ENCODE peak calls at places on chromosomes 6 and 20, in seven cellular contexts. One of them, this sample, is unnamed.
A peak's percentile ranks its signal among the peaks of the same experiment; 100 is the strongest.

GRCh38 chr6:129749749-129750120 is 39.8 kb upstream of the ARHGAP18 start:
- DNase-seq in WTC11: no peak
- DNase-seq in neural progenitor cell: no peak
- DNase-seq in endothelial cell of umbilical vein: peak; percentile 84
- DNase-seq in psoas muscle: no peak
- DNase-seq in sigmoid colon: no peak
- DNase-seq in HepG2: no peak
- DNase-seq in this sample: no peak

GRCh38 chr6:97813881-97814280 is 530.9 kb upstream of the MMS22L start:
- DNase-seq in WTC11: peak; percentile 12
- DNase-seq in neural progenitor cell: peak; percentile 6
- DNase-seq in HepG2: no peak
- DNase-seq in psoas muscle: no peak
- DNase-seq in sigmoid colon: no peak
- DNase-seq in endothelial cell of umbilical vein: no peak
- DNase-seq in this sample: no peak

GRCh38 chr6:170128346-170128745 is 162.5 kb downstream of the DLL1 start:
- DNase-seq in WTC11: no peak
- DNase-seq in sigmoid colon: peak; percentile 14
- DNase-seq in HepG2: no peak
- DNase-seq in neural progenitor cell: no peak
- DNase-seq in endothelial cell of umbilical vein: no peak
- DNase-seq in psoas muscle: no peak
- DNase-seq in this sample: peak; percentile 46

GRCh38 chr6:148494226-148494625 is 151.6 kb downstream of the SASH1 start:
- DNase-seq in WTC11: no peak
- DNase-seq in neural progenitor cell: no peak
- DNase-seq in endothelial cell of umbilical vein: no peak
- DNase-seq in HepG2: no peak
- DNase-seq in sigmoid colon: no peak
- DNase-seq in psoas muscle: no peak
- DNase-seq in this sample: no peak

GRCh38 chr20:57838670-57839142 is 128.9 kb upstream of the PMEPA1 start:
- DNase-seq in WTC11: no peak
- DNase-seq in psoas muscle: no peak
- DNase-seq in neural progenitor cell: no peak
- DNase-seq in endothelial cell of umbilical vein: no peak
- DNase-seq in HepG2: no peak
- DNase-seq in sigmoid colon: no peak
- DNase-seq in this sample: no peak

GRCh38 chr20:46268131-46268611 is 40.1 kb downstream of the CDH22 start:
- DNase-seq in WTC11: no peak
- DNase-seq in HepG2: no peak
- DNase-seq in endothelial cell of umbilical vein: no peak
- DNase-seq in sigmoid colon: no peak
- DNase-seq in psoas muscle: no peak
- DNase-seq in neural progenitor cell: peak; percentile 62
- DNase-seq in this sample: no peak

GRCh38 chr20:63917811-63918210 is 22.9 kb downstream of the DNAJC5 start:
- DNase-seq in psoas muscle: no peak
- DNase-seq in sigmoid colon: no peak
- DNase-seq in endothelial cell of umbilical vein: no peak
- DNase-seq in HepG2: no peak
- DNase-seq in WTC11: no peak
- DNase-seq in neural progenitor cell: no peak
- DNase-seq in this sample: no peak

GRCh38 chr6:28587011-28587745 is 61.5 kb downstream of the GPX5 start:
- DNase-seq in sigmoid colon: no peak
- DNase-seq in psoas muscle: no peak
- DNase-seq in HepG2: peak; percentile 82
- DNase-seq in neural progenitor cell: peak; percentile 72
- DNase-seq in endothelial cell of umbilical vein: no peak
- DNase-seq in WTC11: peak; percentile 84
- DNase-seq in this sample: no peak

GRCh38 chr6:71228461-71229041 is 60.1 kb upstream of the OGFRL1 start:
- DNase-seq in neural progenitor cell: no peak
- DNase-seq in psoas muscle: no peak
- DNase-seq in endothelial cell of umbilical vein: no peak
- DNase-seq in sigmoid colon: no peak
- DNase-seq in HepG2: no peak
- DNase-seq in WTC11: no peak
- DNase-seq in this sample: no peak

GRCh38 chr20:15158438-15158990 is 821.1 kb upstream of the FLRT3 start:
- DNase-seq in endothelial cell of umbilical vein: no peak
- DNase-seq in psoas muscle: no peak
- DNase-seq in WTC11: no peak
- DNase-seq in HepG2: peak; percentile 46
- DNase-seq in sigmoid colon: no peak
- DNase-seq in neural progenitor cell: no peak
- DNase-seq in this sample: no peak

GRCh38 chr6:46098678-46099077 is 31.1 kb upstream of the ENPP4 start:
- DNase-seq in neural progenitor cell: no peak
- DNase-seq in sigmoid colon: no peak
- DNase-seq in psoas muscle: peak; percentile 58
- DNase-seq in endothelial cell of umbilical vein: peak; percentile 29
- DNase-seq in WTC11: no peak
- DNase-seq in HepG2: peak; percentile 68
- DNase-seq in this sample: no peak

GRCh38 chr20:10319855-10320254 is 101.2 kb downstream of the SNAP25 start:
- DNase-seq in sigmoid colon: no peak
- DNase-seq in HepG2: no peak
- DNase-seq in WTC11: no peak
- DNase-seq in endothelial cell of umbilical vein: no peak
- DNase-seq in psoas muscle: no peak
- DNase-seq in neural progenitor cell: no peak
- DNase-seq in this sample: no peak

GRCh38 chr6:16238057-16238657 is at the start of gene GMPR:
- DNase-seq in HepG2: no peak
- DNase-seq in WTC11: peak; percentile 50
- DNase-seq in sigmoid colon: peak; percentile 90
- DNase-seq in neural progenitor cell: peak; percentile 66
- DNase-seq in psoas muscle: peak; percentile 91
- DNase-seq in endothelial cell of umbilical vein: peak; percentile 81
- DNase-seq in this sample: no peak

GRCh38 chr6:38146021-38146657 is 326.6 kb downstream of the ZFAND3 start:
- DNase-seq in HepG2: no peak
- DNase-seq in endothelial cell of umbilical vein: no peak
- DNase-seq in neural progenitor cell: no peak
- DNase-seq in sigmoid colon: no peak
- DNase-seq in psoas muscle: no peak
- DNase-seq in WTC11: no peak
- DNase-seq in this sample: no peak

GRCh38 chr6:108758884-108759283 is 89.3 kb upstream of the ARMC2 start:
- DNase-seq in psoas muscle: no peak
- DNase-seq in endothelial cell of umbilical vein: no peak
- DNase-seq in HepG2: no peak
- DNase-seq in neural progenitor cell: no peak
- DNase-seq in WTC11: no peak
- DNase-seq in sigmoid colon: no peak
- DNase-seq in this sample: no peak

GRCh38 chr6:120378582-120379220 is 955.6 kb downstream of the TBC1D32 start:
- DNase-seq in neural progenitor cell: peak; percentile 63
- DNase-seq in WTC11: no peak
- DNase-seq in HepG2: peak; percentile 72
- DNase-seq in endothelial cell of umbilical vein: peak; percentile 6
- DNase-seq in psoas muscle: no peak
- DNase-seq in sigmoid colon: no peak
- DNase-seq in this sample: no peak

GRCh38 chr6:83917001-83917400 is 57.5 kb downstream of the CYB5R4 start:
- DNase-seq in sigmoid colon: no peak
- DNase-seq in psoas muscle: no peak
- DNase-seq in HepG2: no peak
- DNase-seq in WTC11: no peak
- DNase-seq in endothelial cell of umbilical vein: no peak
- DNase-seq in neural progenitor cell: no peak
- DNase-seq in this sample: no peak

GRCh38 chr20:50192364-50193168 is 1.9 kb downstream of the CEBPB start:
- DNase-seq in sigmoid colon: peak; percentile 96
- DNase-seq in neural progenitor cell: peak; percentile 78
- DNase-seq in endothelial cell of umbilical vein: peak; percentile 75
- DNase-seq in WTC11: peak; percentile 73
- DNase-seq in psoas muscle: peak; percentile 94
- DNase-seq in HepG2: peak; percentile 92
- DNase-seq in this sample: no peak

GRCh38 chr6:78010130-78010529 is 357.3 kb downstream of the MEI4 start:
- DNase-seq in WTC11: no peak
- DNase-seq in sigmoid colon: no peak
- DNase-seq in neural progenitor cell: no peak
- DNase-seq in psoas muscle: no peak
- DNase-seq in HepG2: no peak
- DNase-seq in endothelial cell of umbilical vein: no peak
- DNase-seq in this sample: no peak

DNA sequence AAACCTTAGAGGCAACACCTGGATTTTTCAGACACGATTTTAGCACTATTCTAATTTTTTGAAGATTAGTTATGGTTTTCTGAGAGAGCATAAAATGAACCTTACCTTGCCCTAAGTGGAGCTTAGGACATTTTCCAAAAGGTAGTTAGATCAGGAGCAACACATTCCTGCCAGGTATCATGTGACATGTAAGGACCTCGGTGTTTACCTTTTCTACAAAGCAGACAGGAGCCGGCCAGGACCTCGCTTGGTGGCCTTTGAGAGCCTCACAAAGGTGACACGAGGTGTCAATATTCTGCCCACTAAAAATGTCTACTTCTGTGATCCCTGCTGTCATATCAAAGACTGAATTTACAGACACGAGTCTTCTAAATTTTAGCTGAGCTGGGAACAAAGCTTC is 174.9 kb downstream of the SMOC2 start:
- DNase-seq in sigmoid colon: peak; percentile 26
- DNase-seq in HepG2: no peak
- DNase-seq in endothelial cell of umbilical vein: no peak
- DNase-seq in psoas muscle: no peak
- DNase-seq in WTC11: no peak
- DNase-seq in neural progenitor cell: no peak
- DNase-seq in this sample: no peak
- TF ChIP-seq CTCF in sigmoid colon: no peak
- TF ChIP-seq CTCF in HepG2: no peak
- TF ChIP-seq CTCF in endothelial cell of umbilical vein: no peak
- TF ChIP-seq CTCF in psoas muscle: no peak
- TF ChIP-seq CTCF in WTC11: no peak
- TF ChIP-seq CTCF in neural progenitor cell: no peak
- TF ChIP-seq CTCF in this sample: no peak

DNA sequence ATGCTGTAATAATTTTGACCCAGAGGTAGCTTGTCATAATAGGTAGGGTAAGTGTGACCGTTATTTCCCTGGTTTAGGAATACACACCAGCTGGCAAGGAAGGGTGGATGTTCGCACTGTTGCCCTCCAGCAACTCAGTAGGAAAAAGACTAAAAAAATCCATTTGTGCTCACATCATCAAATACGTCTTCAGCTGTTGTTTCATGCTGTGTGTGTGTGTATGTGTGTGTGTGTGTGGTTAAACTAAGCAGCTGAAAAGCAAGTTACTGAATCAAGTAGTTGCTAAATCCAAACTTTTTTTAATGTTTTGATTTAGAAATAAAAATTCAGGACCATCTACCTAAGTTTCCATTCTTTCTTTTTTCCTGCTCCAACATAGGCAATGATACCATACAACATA is 218.6 kb downstream of the TRDN start:
- DNase-seq in HepG2: no peak
- DNase-seq in neural progenitor cell: no peak
- DNase-seq in psoas muscle: no peak
- DNase-seq in WTC11: no peak
- DNase-seq in sigmoid colon: no peak
- DNase-seq in endothelial cell of umbilical vein: no peak
- DNase-seq in this sample: no peak
- TF ChIP-seq CTCF in HepG2: no peak
- TF ChIP-seq CTCF in neural progenitor cell: no peak
- TF ChIP-seq CTCF in psoas muscle: no peak
- TF ChIP-seq CTCF in WTC11: no peak
- TF ChIP-seq CTCF in sigmoid colon: no peak
- TF ChIP-seq CTCF in endothelial cell of umbilical vein: no peak
- TF ChIP-seq CTCF in this sample: no peak

GRCh38 chr6:158206740-158207451 is 38.7 kb downstream of the GTF2H5 start:
- DNase-seq in sigmoid colon: no peak
- DNase-seq in endothelial cell of umbilical vein: no peak
- DNase-seq in neural progenitor cell: no peak
- DNase-seq in psoas muscle: no peak
- DNase-seq in WTC11: no peak
- DNase-seq in HepG2: no peak
- DNase-seq in this sample: no peak

GRCh38 chr6:158204616-158205015 is 36.5 kb downstream of the GTF2H5 start:
- DNase-seq in endothelial cell of umbilical vein: no peak
- DNase-seq in psoas muscle: no peak
- DNase-seq in neural progenitor cell: no peak
- DNase-seq in HepG2: no peak
- DNase-seq in WTC11: no peak
- DNase-seq in sigmoid colon: no peak
- DNase-seq in this sample: no peak

GRCh38 chr6:158208226-158208807 is 40.2 kb downstream of the GTF2H5 start:
- DNase-seq in WTC11: no peak
- DNase-seq in HepG2: no peak
- DNase-seq in endothelial cell of umbilical vein: no peak
- DNase-seq in neural progenitor cell: no peak
- DNase-seq in sigmoid colon: no peak
- DNase-seq in psoas muscle: no peak
- DNase-seq in this sample: no peak

GRCh38 chr6:158207452-158207788 is 39.3 kb downstream of the GTF2H5 start:
- DNase-seq in HepG2: peak; percentile 80
- DNase-seq in sigmoid colon: no peak
- DNase-seq in endothelial cell of umbilical vein: peak; percentile 87
- DNase-seq in WTC11: no peak
- DNase-seq in neural progenitor cell: no peak
- DNase-seq in psoas muscle: no peak
- DNase-seq in this sample: no peak

GRCh38 chr6:158205220-158205944 is 37.2 kb downstream of the GTF2H5 start:
- DNase-seq in endothelial cell of umbilical vein: no peak
- DNase-seq in psoas muscle: no peak
- DNase-seq in WTC11: peak; percentile 45
- DNase-seq in HepG2: peak; percentile 65
- DNase-seq in sigmoid colon: no peak
- DNase-seq in neural progenitor cell: peak; percentile 66
- DNase-seq in this sample: no peak
- TF ChIP-seq CTCF in endothelial cell of umbilical vein: peak; percentile 10
- TF ChIP-seq CTCF in psoas muscle: no peak
- TF ChIP-seq CTCF in WTC11: peak; percentile 58
- TF ChIP-seq CTCF in HepG2: peak; percentile 96
- TF ChIP-seq CTCF in sigmoid colon: no peak
- TF ChIP-seq CTCF in neural progenitor cell: peak; percentile 91
- TF ChIP-seq CTCF in this sample: peak; percentile 73

GRCh38 chr20:43511879-43512278 is 4.4 kb downstream of the L3MBTL1 start:
- DNase-seq in neural progenitor cell: no peak
- DNase-seq in endothelial cell of umbilical vein: no peak
- DNase-seq in psoas muscle: no peak
- DNase-seq in WTC11: no peak
- DNase-seq in sigmoid colon: no peak
- DNase-seq in HepG2: no peak
- DNase-seq in this sample: no peak

GRCh38 chr20:43508106-43508505 is 609 bp downstream of the L3MBTL1 start:
- DNase-seq in HepG2: no peak
- DNase-seq in neural progenitor cell: peak; percentile 52
- DNase-seq in WTC11: peak; percentile 69
- DNase-seq in psoas muscle: no peak
- DNase-seq in sigmoid colon: no peak
- DNase-seq in endothelial cell of umbilical vein: no peak
- DNase-seq in this sample: no peak

GRCh38 chr20:43507150-43508080 is at the start of gene L3MBTL1:
- DNase-seq in WTC11: peak; percentile 72
- DNase-seq in neural progenitor cell: peak; percentile 88
- DNase-seq in sigmoid colon: no peak
- DNase-seq in endothelial cell of umbilical vein: peak; percentile 35
- DNase-seq in psoas muscle: peak; percentile 56
- DNase-seq in HepG2: peak; percentile 70
- DNase-seq in this sample: no peak

GRCh38 chr20:43506238-43506637 is 1.3 kb upstream of the L3MBTL1 start:
- DNase-seq in WTC11: no peak
- DNase-seq in HepG2: no peak
- DNase-seq in endothelial cell of umbilical vein: no peak
- DNase-seq in sigmoid colon: no peak
- DNase-seq in neural progenitor cell: no peak
- DNase-seq in psoas muscle: no peak
- DNase-seq in this sample: no peak

GRCh38 chr20:43508604-43509040 is 1.1 kb downstream of the L3MBTL1 start:
- DNase-seq in psoas muscle: no peak
- DNase-seq in endothelial cell of umbilical vein: no peak
- DNase-seq in sigmoid colon: no peak
- DNase-seq in HepG2: no peak
- DNase-seq in WTC11: peak; percentile 69
- DNase-seq in neural progenitor cell: peak; percentile 51
- DNase-seq in this sample: no peak
- TF ChIP-seq CTCF in psoas muscle: no peak
- TF ChIP-seq CTCF in endothelial cell of umbilical vein: no peak
- TF ChIP-seq CTCF in sigmoid colon: no peak
- TF ChIP-seq CTCF in HepG2: no peak
- TF ChIP-seq CTCF in WTC11: no peak
- TF ChIP-seq CTCF in neural progenitor cell: peak; percentile 40
- TF ChIP-seq CTCF in this sample: peak; percentile 44